ENCODE peak calls at places on chromosomes 16 and 17, in six cellular contexts. L, Z, J, K, V and F are unnamed samples.

GRCh38 chr16:86059253-86060171 is 160.6 kb downstream of the IRF8 start:
- DNase-seq in Z (no peak), L (no peak), V (no peak), J (no peak), K (no peak), F (no peak)

GRCh38 chr16:72536673-72537435 is 364.9 kb upstream of the PMFBP1 start:
- DNase-seq in V (no peak), K (no peak), Z (peak), L (no peak), J (no peak), F (peak)

GRCh38 chr17:22462461-22462860 is 770.1 kb downstream of the KCNJ18 start:
- DNase-seq in Z (no peak), J (no peak), V (no peak), L (no peak), K (no peak), F (no peak)

GRCh38 chr17:77893144-77894044 is 65.1 kb upstream of the TNRC6C start:
- DNase-seq in K (no peak), J (no peak), Z (no peak), L (no peak), V (no peak), F (no peak)

GRCh38 chr16:57485916-57486857 is at the start of gene DOK4:
- DNase-seq in Z (peak), V (peak), K (peak), L (peak), J (peak), F (peak)

GRCh38 chr17:57649731-57650484 is 95.2 kb downstream of the CCDC182 start:
- DNase-seq in V (peak), K (no peak), Z (peak), L (no peak), J (no peak), F (peak)

GRCh38 chr16:54268340-54268739 is 18.2 kb downstream of the IRX3 start:
- DNase-seq in Z (no peak), K (no peak), V (no peak), L (no peak), J (no peak), F (no peak)

GRCh38 chr17:27567563-27567859 is 63.5 kb upstream of the LGALS9 start:
- DNase-seq in K (no peak), J (no peak), L (no peak), V (no peak), Z (no peak), F (no peak)

GRCh38 chr17:81302324-81302723 is 7.2 kb upstream of the SLC38A10 start:
- DNase-seq in Z (no peak), K (no peak), L (no peak), J (no peak), V (no peak), F (no peak)

GRCh38 chr16:69443809-69444611 is 19.6 kb downstream of the CYB5B start:
- DNase-seq in K (no peak), L (no peak), V (no peak), J (peak), Z (peak), F (peak)

GRCh38 chr16:81405702-81406113 is 38.9 kb upstream of the CMIP start:
- DNase-seq in V (peak), L (no peak), J (no peak), Z (peak), K (no peak), F (peak)

GRCh38 chr16:30369938-30370443 is 303 bp downstream of the TBC1D10B start:
- DNase-seq in K (no peak), Z (no peak), L (no peak), J (no peak), V (no peak), F (no peak)

GRCh38 chr16:67114793-67115192 is 5.1 kb downstream of the PHAF1 start:
- DNase-seq in K (no peak), J (no peak), L (no peak), Z (no peak), V (no peak), F (peak)

GRCh38 chr17:1029196-1029911 is 32.4 kb downstream of the TIMM22 start:
- DNase-seq in J (no peak), Z (peak), K (no peak), L (no peak), V (no peak), F (peak)

GRCh38 chr17:39144414-39144813 is 7.0 kb downstream of the PLXDC1 start:
- DNase-seq in K (no peak), V (peak), J (no peak), L (no peak), Z (peak), F (peak)

GRCh38 chr17:7238418-7239090 is 703 bp downstream of the PHF23 start:
- DNase-seq in L (no peak), J (peak), Z (no peak), V (peak), K (no peak), F (no peak)

GRCh38 chr17:35373984-35374765 is 754 bp upstream of the SLFN11 start:
- DNase-seq in Z (peak), J (peak), L (peak), V (peak), K (peak), F (peak)

GRCh38 chr17:45849536-45849990 is 4.9 kb downstream of the SPPL2C start:
- DNase-seq in V (peak), J (no peak), Z (no peak), K (no peak), L (no peak), F (no peak)

GRCh38 chr17:3127451-3127850 is at the start of gene OR1G1:
- DNase-seq in V (no peak), K (no peak), L (no peak), J (no peak), Z (no peak), F (no peak)

GRCh38 chr17:39141294-39141693 is 10.1 kb downstream of the PLXDC1 start:
- DNase-seq in L (no peak), K (no peak), Z (no peak), J (no peak), V (no peak), F (no peak)

GRCh38 chr16:87074635-87075318 is 242.4 kb downstream of the C16orf95 start:
- DNase-seq in L (peak), J (no peak), V (no peak), Z (no peak), K (no peak), F (peak)

GRCh38 chr16:10168258-10168657 is 14.0 kb downstream of the GRIN2A start:
- DNase-seq in J (no peak), L (no peak), V (no peak), Z (peak), K (no peak), F (peak)

GRCh38 chr16:1487395-1488053 is 1.2 kb downstream of the PTX4 start:
- DNase-seq in Z (no peak), V (no peak), L (no peak), K (no peak), J (no peak), F (no peak)

GRCh38 chr17:59853168-59853918 is 39.4 kb downstream of the TUBD1 start:
- DNase-seq in K (peak), Z (peak), V (peak), J (no peak), L (no peak), F (peak)